ENCODE peak calls at places on chromosomes 1 and 21, in six cellular contexts. One of them, this sample, is unnamed.

GRCh38 chr1:15226626-15227286 is 20.3 kb upstream of the FHAD1 start:
- DNase-seq in GF-D8: no peak
- DNase-seq in DMS153: no peak
- DNase-seq in omental fat pad: no peak
- DNase-seq in adrenal gland: no peak
- DNase-seq in activated naive CD4-positive, alpha-beta T cell: no peak
- DNase-seq in this sample: no peak

GRCh38 chr21:42097860-42098259 is 26.7 kb downstream of the UMODL1 start:
- DNase-seq in activated naive CD4-positive, alpha-beta T cell: no peak
- DNase-seq in adrenal gland: peak
- DNase-seq in DMS153: peak
- DNase-seq in GF-D8: no peak
- DNase-seq in omental fat pad: no peak
- DNase-seq in this sample: no peak

GRCh38 chr1:244052011-244052727 is 1.1 kb downstream of the ZBTB18 start:
- DNase-seq in activated naive CD4-positive, alpha-beta T cell: no peak
- DNase-seq in adrenal gland: no peak
- DNase-seq in DMS153: no peak
- DNase-seq in omental fat pad: no peak
- DNase-seq in GF-D8: peak
- DNase-seq in this sample: no peak

GRCh38 chr1:203742446-203742845 is 22.5 kb upstream of the LAX1 start:
- DNase-seq in adrenal gland: no peak
- DNase-seq in omental fat pad: no peak
- DNase-seq in DMS153: no peak
- DNase-seq in GF-D8: no peak
- DNase-seq in activated naive CD4-positive, alpha-beta T cell: no peak
- DNase-seq in this sample: no peak

GRCh38 chr1:116923421-116923820 is 13.7 kb downstream of the PTGFRN start:
- DNase-seq in activated naive CD4-positive, alpha-beta T cell: no peak
- DNase-seq in adrenal gland: no peak
- DNase-seq in GF-D8: no peak
- DNase-seq in omental fat pad: no peak
- DNase-seq in DMS153: no peak
- DNase-seq in this sample: no peak

GRCh38 chr1:235898126-235898525 is 31.4 kb upstream of the LYST start:
- DNase-seq in omental fat pad: no peak
- DNase-seq in GF-D8: no peak
- DNase-seq in DMS153: no peak
- DNase-seq in activated naive CD4-positive, alpha-beta T cell: no peak
- DNase-seq in adrenal gland: no peak
- DNase-seq in this sample: no peak

GRCh38 chr1:125065092-125065820 is 3880.5 kb downstream of the SRGAP2C start:
- DNase-seq in activated naive CD4-positive, alpha-beta T cell: no peak
- DNase-seq in adrenal gland: no peak
- DNase-seq in omental fat pad: no peak
- DNase-seq in GF-D8: no peak
- DNase-seq in DMS153: no peak
- DNase-seq in this sample: no peak

GRCh38 chr21:39121600-39122355 is 61.5 kb downstream of the PSMG1 start:
- DNase-seq in adrenal gland: no peak
- DNase-seq in GF-D8: no peak
- DNase-seq in DMS153: no peak
- DNase-seq in omental fat pad: no peak
- DNase-seq in activated naive CD4-positive, alpha-beta T cell: no peak
- DNase-seq in this sample: no peak

GRCh38 chr1:67134692-67135091 is at the start of gene C1orf141:
- DNase-seq in omental fat pad: no peak
- DNase-seq in GF-D8: no peak
- DNase-seq in DMS153: no peak
- DNase-seq in adrenal gland: no peak
- DNase-seq in activated naive CD4-positive, alpha-beta T cell: no peak
- DNase-seq in this sample: peak

GRCh38 chr21:46113497-46114176 is 15.7 kb downstream of the COL6A2 start:
- DNase-seq in GF-D8: no peak
- DNase-seq in adrenal gland: peak
- DNase-seq in omental fat pad: peak
- DNase-seq in DMS153: no peak
- DNase-seq in activated naive CD4-positive, alpha-beta T cell: no peak
- DNase-seq in this sample: no peak

GRCh38 chr1:151315565-151316235 is 11.5 kb downstream of the PI4KB start:
- DNase-seq in GF-D8: no peak
- DNase-seq in activated naive CD4-positive, alpha-beta T cell: no peak
- DNase-seq in DMS153: no peak
- DNase-seq in omental fat pad: no peak
- DNase-seq in adrenal gland: no peak
- DNase-seq in this sample: no peak

GRCh38 chr1:1908506-1908791 is 6.6 kb upstream of the CALML6 start:
- DNase-seq in DMS153: no peak
- DNase-seq in activated naive CD4-positive, alpha-beta T cell: no peak
- DNase-seq in omental fat pad: no peak
- DNase-seq in adrenal gland: no peak
- DNase-seq in GF-D8: no peak
- DNase-seq in this sample: no peak

GRCh38 chr21:44919111-44919912 is 1.4 kb downstream of the ITGB2 start:
- DNase-seq in DMS153: no peak
- DNase-seq in omental fat pad: no peak
- DNase-seq in GF-D8: peak
- DNase-seq in activated naive CD4-positive, alpha-beta T cell: no peak
- DNase-seq in adrenal gland: no peak
- DNase-seq in this sample: no peak

GRCh38 chr1:51936531-51936930 is 54.0 kb downstream of the RAB3B start:
- DNase-seq in adrenal gland: no peak
- DNase-seq in activated naive CD4-positive, alpha-beta T cell: no peak
- DNase-seq in GF-D8: no peak
- DNase-seq in DMS153: no peak
- DNase-seq in omental fat pad: no peak
- DNase-seq in this sample: no peak

GRCh38 chr1:38624341-38625039 is 235.1 kb downstream of the RRAGC start:
- DNase-seq in omental fat pad: no peak
- DNase-seq in adrenal gland: no peak
- DNase-seq in GF-D8: no peak
- DNase-seq in DMS153: no peak
- DNase-seq in activated naive CD4-positive, alpha-beta T cell: no peak
- DNase-seq in this sample: no peak

GRCh38 chr1:28248273-28249012 is 10.9 kb upstream of the SESN2 start:
- DNase-seq in DMS153: peak
- DNase-seq in omental fat pad: peak
- DNase-seq in adrenal gland: peak
- DNase-seq in activated naive CD4-positive, alpha-beta T cell: peak
- DNase-seq in GF-D8: peak
- DNase-seq in this sample: peak

GRCh38 chr1:147811273-147811672 is 50.9 kb upstream of the GJA5 start:
- DNase-seq in GF-D8: no peak
- DNase-seq in DMS153: no peak
- DNase-seq in activated naive CD4-positive, alpha-beta T cell: no peak
- DNase-seq in omental fat pad: no peak
- DNase-seq in adrenal gland: no peak
- DNase-seq in this sample: no peak

GRCh38 chr1:37479255-37480124 is 5.1 kb downstream of the ZC3H12A start:
- DNase-seq in adrenal gland: peak
- DNase-seq in DMS153: peak
- DNase-seq in omental fat pad: peak
- DNase-seq in activated naive CD4-positive, alpha-beta T cell: peak
- DNase-seq in GF-D8: peak
- DNase-seq in this sample: peak

GRCh38 chr1:245129811-245130210 is 25.0 kb upstream of the KIF26B start:
- DNase-seq in GF-D8: no peak
- DNase-seq in adrenal gland: peak
- DNase-seq in activated naive CD4-positive, alpha-beta T cell: no peak
- DNase-seq in DMS153: no peak
- DNase-seq in omental fat pad: no peak
- DNase-seq in this sample: no peak

GRCh38 chr1:222618880-222619321 is 1.0 kb downstream of the MIA3 start:
- DNase-seq in omental fat pad: no peak
- DNase-seq in adrenal gland: peak
- DNase-seq in DMS153: no peak
- DNase-seq in GF-D8: no peak
- DNase-seq in activated naive CD4-positive, alpha-beta T cell: no peak
- DNase-seq in this sample: peak

GRCh38 chr21:31873275-31873695 is 465 bp downstream of the HUNK start:
- DNase-seq in omental fat pad: no peak
- DNase-seq in activated naive CD4-positive, alpha-beta T cell: no peak
- DNase-seq in DMS153: no peak
- DNase-seq in adrenal gland: no peak
- DNase-seq in GF-D8: no peak
- DNase-seq in this sample: no peak

GRCh38 chr1:77378723-77379533 is 97.1 kb downstream of the AK5 start:
- DNase-seq in GF-D8: no peak
- DNase-seq in adrenal gland: no peak
- DNase-seq in omental fat pad: no peak
- DNase-seq in activated naive CD4-positive, alpha-beta T cell: no peak
- DNase-seq in DMS153: no peak
- DNase-seq in this sample: no peak

GRCh38 chr1:70455291-70455690 is 44.2 kb downstream of the CTH start:
- DNase-seq in GF-D8: no peak
- DNase-seq in activated naive CD4-positive, alpha-beta T cell: no peak
- DNase-seq in DMS153: no peak
- DNase-seq in adrenal gland: no peak
- DNase-seq in omental fat pad: no peak
- DNase-seq in this sample: no peak

GRCh38 chr1:6128276-6129081 is 51.6 kb downstream of the CHD5 start:
- DNase-seq in DMS153: no peak
- DNase-seq in GF-D8: no peak
- DNase-seq in activated naive CD4-positive, alpha-beta T cell: no peak
- DNase-seq in omental fat pad: no peak
- DNase-seq in adrenal gland: no peak
- DNase-seq in this sample: no peak

GRCh38 chr1:177884499-177885021 is 85.3 kb downstream of the SEC16B start:
- DNase-seq in DMS153: no peak
- DNase-seq in GF-D8: no peak
- DNase-seq in omental fat pad: no peak
- DNase-seq in adrenal gland: no peak
- DNase-seq in activated naive CD4-positive, alpha-beta T cell: no peak
- DNase-seq in this sample: no peak

GRCh38 chr1:70038025-70038424 is 167.4 kb downstream of the LRRC40 start:
- DNase-seq in adrenal gland: no peak
- DNase-seq in GF-D8: no peak
- DNase-seq in DMS153: no peak
- DNase-seq in omental fat pad: no peak
- DNase-seq in activated naive CD4-positive, alpha-beta T cell: no peak
- DNase-seq in this sample: no peak

This sample was measured in testis.